ENCODE peak calls at places on chromosomes 2 and 18, in eight cellular contexts. J is sigmoid colon, M is left ventricle myocardium inferior, F is SK-N-MC, Z is testis, L is lower lobe of right lung, R is A549, O is fibroblast of lung. B is an unnamed sample.

GRCh38 chr18:59810183-59810582 is 89.6 kb upstream of the PMAIP1 start:
- DNase-seq in M (no peak), J (no peak), L (no peak), Z (no peak), O (no peak), R (no peak), F (no peak), B (no peak)

GRCh38 chr2:147273628-147274027 is 571.2 kb upstream of the ACVR2A start:
- DNase-seq in M (no peak), J (no peak), L (no peak), Z (no peak), F (no peak), O (no peak), R (no peak), B (no peak)

GRCh38 chr2:163200726-163201125 is 362.2 kb upstream of the KCNH7 start:
- DNase-seq in J (no peak), O (no peak), R (no peak), F (no peak), M (no peak), Z (no peak), L (no peak), B (no peak)

GRCh38 chr18:61955644-61956043 is 62.8 kb upstream of the RNF152 start:
- DNase-seq in M (no peak), L (no peak), O (no peak), J (no peak), F (no peak), Z (no peak), R (no peak), B (no peak)

GRCh38 chr2:109137616-109138015 is 8.6 kb downstream of the SH3RF3 start:
- DNase-seq in O (no peak), R (no peak), M (no peak), L (no peak), J (no peak), Z (no peak), F (no peak), B (no peak)

GRCh38 chr2:151757861-151758260 is 23.6 kb upstream of the NEB start:
- DNase-seq in F (no peak), M (no peak), J (no peak), O (no peak), L (no peak), R (no peak), Z (no peak), B (no peak)

GRCh38 chr2:112835553-112836535 is 735 bp downstream of the IL1B start:
- DNase-seq in M (no peak), L (no peak), R (no peak), Z (no peak), J (no peak), F (no peak), O (no peak), B (no peak)

GRCh38 chr18:12336887-12337286 is 28.8 kb downstream of the TUBB6 start:
- DNase-seq in R (no peak), M (no peak), L (no peak), Z (no peak), F (no peak), J (no peak), O (peak), B (no peak)

GRCh38 chr18:37270666-37271052 is 294.9 kb downstream of the CELF4 start:
- DNase-seq in L (no peak), M (no peak), R (no peak), O (no peak), F (no peak), J (no peak), Z (no peak), B (no peak)

GRCh38 chr2:33001823-33002222 is 55.1 kb downstream of the LTBP1 start:
- DNase-seq in R (no peak), Z (no peak), M (no peak), L (no peak), J (no peak), O (no peak), F (no peak), B (no peak)

GRCh38 chr2:66541646-66542045 is 106.7 kb downstream of the MEIS1 start:
- DNase-seq in L (no peak), J (no peak), F (no peak), M (no peak), R (no peak), Z (no peak), O (no peak), B (no peak)

GRCh38 chr2:62007555-62007954 is 102.1 kb downstream of the COMMD1 start:
- DNase-seq in L (no peak), O (no peak), Z (no peak), M (no peak), F (no peak), J (no peak), R (no peak), B (no peak)

GRCh38 chr2:210539578-210540416 is 16.6 kb upstream of the CPS1 start:
- DNase-seq in Z (no peak), L (no peak), O (no peak), F (no peak), J (no peak), R (no peak), M (no peak), B (no peak)

GRCh38 chr2:61109291-61109690 is 43.6 kb downstream of the SANBR start:
- DNase-seq in L (no peak), O (peak), J (no peak), Z (no peak), F (no peak), M (no peak), R (no peak), B (no peak)

DNA sequence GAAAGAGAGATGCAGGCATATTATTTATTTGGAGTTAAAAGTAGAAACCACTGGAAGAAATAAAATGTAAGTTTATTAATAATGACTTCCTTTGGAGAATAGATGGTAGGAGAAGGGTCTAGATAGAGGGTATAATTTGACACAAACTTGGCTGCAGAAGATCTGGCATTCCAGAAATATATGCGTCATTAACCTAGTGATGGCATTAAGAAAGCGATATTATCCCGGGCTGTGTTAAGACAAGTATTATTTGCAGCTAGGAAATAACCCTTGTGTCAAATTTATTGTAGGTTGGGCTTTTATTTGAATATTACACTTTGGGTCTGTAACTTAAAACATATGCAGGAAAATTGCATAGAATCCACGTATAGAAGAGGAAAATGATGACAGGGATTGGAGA is 389.5 kb downstream of the MTX2 start:
- DNase-seq in Z (no peak), L (no peak), M (no peak), O (no peak), J (no peak), F (peak), R (no peak), B (no peak)
- H3K27ac ChIP-seq in Z (no peak), L (no peak), M (no peak), O (no peak), J (no peak), F (peak), R (no peak), B (no peak)

DNA sequence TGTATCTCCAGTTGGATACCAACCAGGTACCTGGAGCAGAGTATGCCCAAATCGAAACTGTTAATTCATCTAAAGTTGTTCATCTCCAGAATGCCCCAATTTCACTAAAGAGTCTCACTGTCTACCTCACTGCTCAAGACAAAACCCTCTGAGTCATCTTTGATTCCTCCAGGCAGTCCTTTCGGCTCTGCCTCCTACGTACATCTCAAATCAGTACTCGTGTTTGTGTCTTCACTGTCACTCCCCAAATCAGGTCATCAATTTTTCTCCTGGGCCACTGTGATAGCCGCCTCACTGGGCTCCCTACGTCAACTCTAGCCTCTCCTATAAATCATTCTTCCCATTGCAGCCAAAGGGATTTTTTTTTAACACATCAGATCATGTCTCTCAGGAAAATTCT is 42.1 kb upstream of the TTC39C start:
- DNase-seq in J (no peak), F (no peak), O (no peak), Z (no peak), R (no peak), M (no peak), L (no peak), B (no peak)
- H3K27ac ChIP-seq in J (no peak), F (no peak), O (no peak), Z (no peak), R (no peak), M (no peak), L (no peak), B (no peak)

DNA sequence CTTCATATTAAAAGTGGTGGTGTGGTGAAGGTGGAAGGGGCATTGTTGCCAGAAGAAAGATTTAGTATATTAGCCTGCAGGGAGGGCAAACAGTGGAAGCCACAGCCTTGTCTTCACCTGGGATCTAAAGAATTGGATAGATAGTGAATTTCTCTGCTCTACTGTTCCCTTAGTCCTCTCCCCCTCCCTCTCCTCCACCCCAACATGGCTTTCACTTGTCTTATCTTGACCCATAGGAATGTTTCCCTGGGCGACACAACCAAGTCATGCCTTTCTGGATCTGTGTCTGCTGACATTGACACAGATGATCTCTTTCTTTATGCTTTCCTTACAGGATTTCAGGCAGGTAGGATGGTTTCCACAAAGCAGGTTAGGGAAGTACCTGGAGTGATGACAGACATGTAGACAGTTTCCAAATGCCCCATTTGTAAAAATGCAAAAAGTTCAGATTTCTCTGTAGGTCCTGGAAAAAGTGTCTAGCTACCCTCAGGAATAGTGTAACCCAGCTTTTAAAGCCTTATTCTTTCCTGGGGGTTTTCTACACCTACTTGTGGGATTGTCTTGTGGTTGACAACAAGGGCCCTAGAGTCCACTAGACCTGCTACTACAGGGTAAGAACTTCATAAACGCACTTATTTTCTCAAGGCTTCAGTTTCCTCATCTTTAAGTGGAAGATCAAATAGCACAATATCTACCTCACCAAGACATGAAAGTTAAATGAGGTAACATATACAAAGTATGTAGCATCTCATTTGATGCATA is 184.2 kb upstream of the SP5 start:
- DNase-seq in Z (no peak), R (no peak), F (no peak), O (no peak), M (no peak), L (no peak), J (no peak), B (no peak)
- H3K27ac ChIP-seq in Z (no peak), R (no peak), F (no peak), O (no peak), M (peak), L (peak), J (peak), B (no peak)

GRCh38 chr18:32042337-32042736 is 23.7 kb downstream of the RNF125 start:
- DNase-seq in J (no peak), R (no peak), O (no peak), F (no peak), L (no peak), M (no peak), Z (no peak), B (no peak)
- H3K27ac ChIP-seq in J (no peak), R (no peak), O (no peak), F (no peak), L (no peak), M (no peak), Z (no peak), B (no peak)

GRCh38 chr18:55473078-55473477 is 114.9 kb downstream of the TCF4 start:
- DNase-seq in O (no peak), L (no peak), M (no peak), J (no peak), Z (no peak), R (no peak), F (peak), B (no peak)
- H3K27ac ChIP-seq in O (no peak), L (no peak), M (no peak), J (no peak), Z (no peak), R (no peak), F (no peak), B (no peak)

DNA sequence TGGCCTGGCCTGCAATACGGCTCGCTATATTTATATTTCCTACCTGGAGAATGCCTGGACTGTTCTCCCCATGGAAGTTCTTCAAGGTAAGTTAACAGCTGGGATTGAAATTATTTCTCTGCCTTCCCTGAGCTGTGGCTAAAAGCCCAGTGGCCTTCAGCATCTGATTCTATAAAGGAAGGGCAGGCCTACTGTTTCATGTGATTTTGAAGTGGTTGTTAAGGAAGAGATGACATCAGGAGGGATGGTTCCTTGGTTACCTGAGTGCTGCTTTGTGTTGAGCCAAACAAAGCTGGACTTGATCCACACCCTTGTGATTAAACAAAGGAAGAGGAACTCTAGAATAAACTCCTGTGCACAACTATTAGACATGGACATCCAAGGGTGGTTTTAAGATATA is 61.6 kb downstream of the MFSD6 start:
- DNase-seq in Z (no peak), R (peak), M (no peak), L (no peak), J (peak), F (no peak), O (peak), B (no peak)
- H3K27ac ChIP-seq in Z (peak), R (peak), M (peak), L (peak), J (peak), F (peak), O (peak), B (peak)

GRCh38 chr2:12867888-12868287 is 151.2 kb downstream of the TRIB2 start:
- DNase-seq in L (no peak), Z (no peak), F (no peak), J (no peak), O (peak), M (no peak), R (no peak), B (no peak)
- H3K27ac ChIP-seq in L (no peak), Z (no peak), F (no peak), J (no peak), O (no peak), M (no peak), R (no peak), B (no peak)

GRCh38 chr2:64330281-64330680 is 123.7 kb upstream of the LGALSL start:
- DNase-seq in R (no peak), F (no peak), M (no peak), J (no peak), O (no peak), Z (no peak), L (no peak), B (no peak)

GRCh38 chr2:64331430-64331700 is 122.6 kb upstream of the LGALSL start:
- DNase-seq in J (no peak), R (no peak), O (no peak), M (no peak), F (no peak), L (no peak), Z (no peak), B (no peak)

GRCh38 chr2:64331846-64332245 is 122.1 kb upstream of the LGALSL start:
- DNase-seq in F (no peak), M (no peak), L (no peak), Z (no peak), J (no peak), R (no peak), O (no peak), B (no peak)

GRCh38 chr2:64330691-64331429 is 123.1 kb upstream of the LGALSL start:
- DNase-seq in Z (peak), J (peak), M (peak), F (peak), O (peak), L (peak), R (no peak), B (peak)

DNA sequence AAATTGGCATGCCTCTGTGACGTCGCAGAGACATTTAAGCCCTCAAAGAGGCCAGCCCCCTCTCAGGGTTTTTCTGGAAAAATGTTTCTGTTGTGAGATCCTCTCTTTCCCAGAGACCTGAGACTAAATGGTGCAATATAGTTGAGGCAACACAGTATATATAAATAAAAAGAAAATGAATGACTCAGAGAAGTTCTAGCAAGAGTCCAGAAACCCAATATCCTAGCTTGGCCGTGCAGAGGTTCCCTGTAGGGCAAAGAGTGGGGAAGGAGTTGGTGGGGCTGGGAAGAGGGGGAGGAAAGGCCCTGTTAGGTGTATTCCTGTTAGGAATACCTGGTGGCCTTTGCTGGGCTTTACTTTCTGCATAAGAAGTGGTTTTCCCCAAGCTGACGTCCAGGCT is 121.7 kb upstream of the LGALSL start:
- DNase-seq in R (no peak), O (peak), M (no peak), Z (no peak), F (no peak), J (no peak), L (no peak), B (no peak)
- H3K27ac ChIP-seq in R (no peak), O (no peak), M (no peak), Z (no peak), F (no peak), J (no peak), L (peak), B (no peak)

DNA sequence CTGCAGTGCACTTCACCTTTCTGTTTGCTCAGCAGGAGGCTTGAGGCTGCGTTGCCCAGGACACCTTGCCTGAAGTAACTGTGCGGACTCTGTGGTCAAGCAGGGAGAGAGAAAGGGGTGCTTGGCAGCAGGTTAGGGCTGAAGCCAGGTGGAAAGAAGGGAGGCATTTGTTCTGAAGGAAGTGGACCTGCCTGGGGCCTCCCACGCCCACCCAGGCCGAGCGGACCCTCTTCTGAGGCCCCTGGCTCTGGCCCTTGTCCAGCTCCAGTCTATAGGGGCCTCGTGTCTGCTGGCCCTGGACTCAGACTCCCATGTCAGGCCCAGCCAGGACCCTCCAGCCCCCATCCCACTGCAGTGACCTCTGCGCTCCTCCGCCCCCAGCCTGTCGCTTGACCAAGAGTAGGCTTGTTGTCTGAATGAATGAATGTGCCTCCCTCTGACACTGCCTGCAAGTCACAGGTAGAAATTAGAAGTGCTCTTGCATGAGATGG is 2.5 kb downstream of the SNED1 start:
- DNase-seq in M (peak), L (peak), R (no peak), F (no peak), O (no peak), Z (peak), J (peak), B (no peak)
- H3K27ac ChIP-seq in M (no peak), L (peak), R (no peak), F (no peak), O (no peak), Z (peak), J (no peak), B (no peak)

DNA sequence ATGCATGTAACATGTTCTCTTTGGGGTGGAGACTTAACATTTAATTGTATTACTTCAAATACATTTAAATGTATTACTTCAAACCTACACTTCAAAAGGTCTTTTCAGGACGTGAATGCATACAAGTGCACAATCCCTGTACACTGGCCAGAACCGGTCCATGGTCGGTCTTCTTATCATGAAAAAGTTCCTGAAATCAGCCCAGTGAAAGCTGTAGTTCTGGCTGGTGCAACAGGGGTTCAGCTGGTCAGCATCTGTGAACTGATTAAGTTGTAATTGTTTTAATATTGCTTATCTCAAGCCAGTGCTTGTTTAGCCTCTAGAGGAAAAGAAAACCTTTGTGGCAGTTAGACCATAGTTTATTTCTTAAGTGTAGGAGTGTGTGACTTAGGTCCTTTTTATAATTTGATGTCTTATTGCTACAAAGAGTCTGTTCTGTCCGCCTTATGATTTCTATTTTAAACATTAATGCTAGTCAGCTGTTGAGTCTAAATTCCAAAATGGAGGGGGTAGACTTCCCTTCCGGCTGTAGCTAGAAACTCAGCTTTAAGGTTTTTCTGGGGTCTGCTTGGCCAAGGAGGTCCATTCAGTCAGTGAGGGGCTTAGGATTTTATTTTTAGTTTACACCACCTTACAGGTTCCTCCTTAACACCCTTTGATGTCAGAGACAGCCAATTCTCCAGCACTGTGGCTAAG is 765 bp upstream of the CYBRD1 start:
- DNase-seq in F (no peak), L (no peak), Z (peak), O (no peak), M (no peak), R (no peak), J (no peak), B (no peak)
- H3K27ac ChIP-seq in F (no peak), L (peak), Z (peak), O (peak), M (peak), R (peak), J (peak), B (peak)

B was measured in substantia nigra.